ENCODE peak calls at places on chromosome 21, in eight cellular contexts. T, U, V, E, L, A, F and Z are unnamed samples. For H3K4me1, the result is how much of the 10 kb centered on the place peaks cover.

GRCh38 chr21:46397993-46398392 is 60.7 kb upstream of the DIP2A start:
- DNase-seq in T (no peak), U (no peak), V (no peak), E (no peak), L (no peak), A (no peak), F (no peak), Z (no peak)

GRCh38 chr21:43812139-43812821 is 22.9 kb downstream of the RRP1 start:
- DNase-seq in T (peak), U (no peak), V (no peak), E (peak), L (no peak), A (peak), F (no peak), Z (no peak)

GRCh38 chr21:25960423-25960822 is 210.1 kb downstream of the APP start:
- DNase-seq in T (no peak), U (peak), V (no peak), E (no peak), L (peak), A (no peak), F (no peak), Z (no peak)

GRCh38 chr21:45866473-45867010 is 115.0 kb upstream of the COL6A1 start:
- DNase-seq in T (no peak), U (no peak), V (no peak), E (no peak), L (no peak), A (no peak), F (no peak), Z (no peak)

GRCh38 chr21:31182231-31183129 is 144.2 kb upstream of the KRTAP19-8 start:
- DNase-seq in T (no peak), U (no peak), V (no peak), E (no peak), L (no peak), A (no peak), F (no peak), Z (no peak)

GRCh38 chr21:44706706-44707615 is 4.4 kb downstream of the TSPEAR start:
- DNase-seq in T (no peak), U (no peak), V (no peak), E (no peak), L (peak), A (no peak), F (no peak), Z (no peak)

GRCh38 chr21:31236528-31236927 is 107.5 kb downstream of the TIAM1 start:
- DNase-seq in T (no peak), U (no peak), V (peak), E (no peak), L (no peak), A (no peak), F (no peak), Z (no peak)

GRCh38 chr21:46667191-46667734 is 31.8 kb downstream of the PRMT2 start:
- DNase-seq in T (no peak), U (no peak), V (peak), E (no peak), L (peak), A (no peak), F (no peak), Z (no peak)

GRCh38 chr21:32719085-32719484 is 8.7 kb downstream of the SYNJ1 start:
- DNase-seq in T (no peak), U (no peak), V (no peak), E (no peak), L (no peak), A (no peak), F (no peak), Z (no peak)

GRCh38 chr21:17758703-17759102 is 60.5 kb downstream of the C21orf91 start:
- DNase-seq in T (no peak), U (no peak), V (no peak), E (no peak), L (no peak), A (no peak), F (no peak), Z (no peak)

GRCh38 chr21:8992731-8993174 is 1528.6 kb upstream of the TPTE start:
- DNase-seq in T (no peak), U (no peak), V (peak), E (no peak), L (peak), A (no peak), F (no peak), Z (no peak)

GRCh38 chr21:42971897-42972275 is 2.5 kb upstream of the PKNOX1 start:
- DNase-seq in T (no peak), U (no peak), V (no peak), E (no peak), L (peak), A (peak), F (no peak), Z (no peak)

GRCh38 chr21:44800971-44801467 is 601 bp downstream of the UBE2G2 start:
- DNase-seq in T (no peak), U (peak), V (peak), E (no peak), L (peak), A (no peak), F (no peak), Z (no peak)

GRCh38 chr21:45249626-45250025 is 38.1 kb downstream of the POFUT2 start:
- DNase-seq in T (no peak), U (no peak), V (no peak), E (no peak), L (no peak), A (no peak), F (no peak), Z (no peak)

GRCh38 chr21:25974937-25975336 is 195.6 kb downstream of the APP start:
- DNase-seq in T (no peak), U (no peak), V (no peak), E (no peak), L (no peak), A (no peak), F (peak), Z (peak)

GRCh38 chr21:32330784-32331311 is 32.2 kb downstream of the MRAP start:
- DNase-seq in T (no peak), U (no peak), V (no peak), E (no peak), L (no peak), A (no peak), F (no peak), Z (no peak)

GRCh38 chr21:27173052-27173451 is 206.2 kb upstream of the ADAMTS5 start:
- DNase-seq in T (no peak), U (no peak), V (no peak), E (no peak), L (no peak), A (no peak), F (no peak), Z (no peak)

GRCh38 chr21:45011911-45012660 is 62.3 kb upstream of the ADARB1 start:
- DNase-seq in T (peak), U (peak), V (peak), E (peak), L (peak), A (peak), F (peak), Z (no peak)

GRCh38 chr21:32364801-32365200 is 28.0 kb downstream of the URB1 start:
- DNase-seq in T (no peak), U (no peak), V (no peak), E (no peak), L (peak), A (no peak), F (no peak), Z (no peak)

GRCh38 chr21:45086342-45086958 is 12.1 kb downstream of the ADARB1 start:
- DNase-seq in T (no peak), U (no peak), V (no peak), E (no peak), L (no peak), A (no peak), F (no peak), Z (no peak)

GRCh38 chr21:21731626-21732025 is 733.4 kb downstream of the NCAM2 start:
- DNase-seq in T (no peak), U (no peak), V (no peak), E (no peak), L (no peak), A (no peak), F (no peak), Z (no peak)

GRCh38 chr21:45209685-45210284 is 77.9 kb downstream of the POFUT2 start:
- DNase-seq in T (no peak), U (no peak), V (no peak), E (no peak), L (no peak), A (peak), F (no peak), Z (no peak)

GRCh38 chr21:43845386-43845785 is 19.6 kb upstream of the AGPAT3 start:
- DNase-seq in T (no peak), U (no peak), V (no peak), E (no peak), L (no peak), A (no peak), F (no peak), Z (no peak)

GRCh38 chr21:14438204-14438603 is 55.3 kb upstream of the HSPA13 start:
- DNase-seq in T (no peak), U (peak), V (no peak), E (no peak), L (no peak), A (no peak), F (no peak), Z (no peak)

GRCh38 chr21:43686811-43687565 is 27.6 kb downstream of the RRP1B start:
- DNase-seq in T (no peak), U (no peak), V (no peak), E (no peak), L (no peak), A (no peak), F (no peak), Z (no peak)

GRCh38 chr21:45523411-45524101 is 18.7 kb downstream of the SLC19A1 start:
- DNase-seq in T (peak), U (no peak), V (no peak), E (peak), L (no peak), A (peak), F (peak), Z (no peak)

GRCh38 chr21:44761011-44761729 is 40.5 kb downstream of the UBE2G2 start:
- DNase-seq in T (no peak), U (peak), V (peak), E (no peak), L (peak), A (no peak), F (no peak), Z (no peak)

GRCh38 chr21:14361958-14362357 is 21.0 kb downstream of the HSPA13 start:
- DNase-seq in T (no peak), U (no peak), V (peak), E (no peak), L (no peak), A (no peak), F (no peak), Z (no peak)

GRCh38 chr21:34526618-34527290 is 14.7 kb upstream of the KCNE1 start:
- DNase-seq in T (peak), U (peak), V (peak), E (peak), L (peak), A (no peak), F (peak), Z (no peak)
- H3K4me1 ChIP-seq in T (half or more), U (under half), V (under half), E (under half), L (under half), A (under half), F (half or more), Z (under half)

GRCh38 chr21:37079211-37079824 is 6.3 kb downstream of the TTC3 start:
- DNase-seq in T (no peak), U (no peak), V (peak), E (no peak), L (peak), A (no peak), F (no peak), Z (no peak)
- TF ChIP-seq CTCF in T (peak), U (no peak), V (peak), E (no peak), L (peak), A (peak), F (peak), Z (peak)

GRCh38 chr21:41615613-41616012 is 107.7 kb upstream of the TMPRSS2 start:
- DNase-seq in T (no peak), U (no peak), V (peak), E (no peak), L (no peak), A (no peak), F (no peak), Z (no peak)
- H3K4me1 ChIP-seq in T (under half), U (under half), V (half or more), E (under half), L (under half), A (under half), F (under half), Z (under half)

DNA sequence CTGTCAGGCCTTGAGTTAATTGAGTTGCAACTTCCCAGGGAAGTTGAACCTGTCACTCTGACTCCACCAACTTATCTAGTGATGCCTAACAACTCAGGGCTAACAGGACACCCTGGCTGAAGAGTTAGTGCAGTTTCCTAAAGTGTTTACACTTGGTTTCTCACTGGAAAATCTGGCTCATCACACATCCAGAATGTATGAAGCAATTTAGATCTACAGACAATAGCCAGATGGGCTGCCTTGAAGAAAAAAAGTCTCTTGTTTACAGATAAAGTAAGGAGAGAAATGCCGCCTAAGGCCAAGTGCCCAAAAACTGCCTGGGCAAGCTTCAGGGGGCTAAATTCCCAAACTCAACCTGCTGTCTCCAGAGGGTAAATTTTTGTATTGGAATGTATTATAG is 446.3 kb upstream of the NCAM2 start:
- DNase-seq in T (no peak), U (peak), V (no peak), E (no peak), L (no peak), A (no peak), F (no peak), Z (no peak)
- TF ChIP-seq CTCF in T (no peak), U (no peak), V (no peak), E (no peak), L (no peak), A (no peak), F (no peak), Z (no peak)

GRCh38 chr21:37381883-37382585 is 15.5 kb downstream of the DYRK1A start:
- DNase-seq in T (no peak), U (no peak), V (peak), E (no peak), L (no peak), A (no peak), F (no peak), Z (no peak)

GRCh38 chr21:37383066-37383465 is 16.5 kb downstream of the DYRK1A start:
- DNase-seq in T (no peak), U (no peak), V (no peak), E (no peak), L (peak), A (no peak), F (no peak), Z (no peak)

GRCh38 chr21:37380349-37381323 is 14.1 kb downstream of the DYRK1A start:
- DNase-seq in T (no peak), U (no peak), V (peak), E (peak), L (peak), A (no peak), F (no peak), Z (peak)

GRCh38 chr21:37375866-37376574 is 9.4 kb downstream of the DYRK1A start:
- DNase-seq in T (no peak), U (no peak), V (no peak), E (no peak), L (no peak), A (no peak), F (no peak), Z (no peak)

DNA sequence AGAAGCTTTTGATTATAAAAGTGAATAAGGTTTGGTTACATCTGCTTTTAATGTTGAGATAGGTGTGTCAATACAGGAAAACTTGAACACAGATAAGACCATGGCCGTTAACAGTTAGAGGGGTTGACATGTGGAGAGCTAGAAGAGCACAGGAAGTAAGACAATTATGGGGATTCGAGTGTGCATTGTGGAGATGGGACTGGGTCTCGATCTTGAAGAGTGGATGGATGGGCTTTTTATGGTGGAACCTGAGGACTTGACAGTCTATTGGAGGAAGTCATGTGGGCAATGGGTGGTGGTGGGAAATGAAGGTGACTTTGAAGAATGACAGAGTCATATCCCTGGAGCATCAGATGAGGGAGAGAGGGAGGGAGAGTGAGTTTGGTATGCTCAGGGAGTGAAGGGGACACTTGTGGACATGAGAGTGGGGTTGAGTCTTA is 12.1 kb downstream of the DYRK1A start:
- DNase-seq in T (no peak), U (no peak), V (no peak), E (no peak), L (no peak), A (no peak), F (no peak), Z (no peak)
- H3K4me1 ChIP-seq in T (half or more), U (under half), V (half or more), E (under half), L (half or more), A (half or more), F (half or more), Z (under half)

GRCh38 chr21:15729674-15730483 is at the start of gene USP25:
- DNase-seq in T (peak), U (peak), V (peak), E (peak), L (peak), A (peak), F (peak), Z (peak)
- TF ChIP-seq CTCF in T (peak), U (no peak), V (no peak), E (no peak), L (no peak), A (no peak), F (peak), Z (no peak)

GRCh38 chr21:38478782-38479181 is 19.5 kb downstream of the ERG start:
- DNase-seq in T (no peak), U (no peak), V (no peak), E (no peak), L (no peak), A (no peak), F (no peak), Z (no peak)
- H3K4me1 ChIP-seq in T (under half), U (under half), V (under half), E (under half), L (under half), A (under half), F (half or more), Z (half or more)

GRCh38 chr21:33794586-33794985 is 121.0 kb downstream of the ATP5PO start:
- DNase-seq in T (no peak), U (no peak), V (no peak), E (no peak), L (peak), A (no peak), F (no peak), Z (no peak)
- TF ChIP-seq CTCF in T (no peak), U (no peak), V (no peak), E (no peak), L (no peak), A (no peak), F (no peak), Z (no peak)

DNA sequence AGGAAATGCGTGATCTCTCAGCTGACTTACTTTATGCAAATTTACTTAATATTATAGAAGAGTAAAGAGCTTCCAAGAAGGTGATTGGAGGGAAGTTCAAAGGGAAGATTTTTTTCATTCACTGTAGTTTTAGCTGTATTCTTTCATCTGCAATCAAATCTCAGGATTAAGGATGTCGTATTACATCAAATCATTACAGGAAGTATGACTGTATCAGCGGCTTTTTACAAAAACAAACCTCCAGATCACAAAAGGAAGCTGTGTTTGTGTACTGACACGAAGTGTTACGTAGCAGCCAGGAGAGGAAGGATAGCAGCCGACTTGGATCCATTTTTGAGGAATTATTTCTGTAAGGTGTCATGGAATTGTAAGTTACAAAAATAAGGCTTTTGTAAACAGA is 49.6 kb downstream of the KCNJ15 start:
- DNase-seq in T (no peak), U (no peak), V (peak), E (no peak), L (no peak), A (no peak), F (no peak), Z (no peak)
- H3K4me1 ChIP-seq in T (under half), U (under half), V (under half), E (under half), L (under half), A (under half), F (under half), Z (under half)

DNA sequence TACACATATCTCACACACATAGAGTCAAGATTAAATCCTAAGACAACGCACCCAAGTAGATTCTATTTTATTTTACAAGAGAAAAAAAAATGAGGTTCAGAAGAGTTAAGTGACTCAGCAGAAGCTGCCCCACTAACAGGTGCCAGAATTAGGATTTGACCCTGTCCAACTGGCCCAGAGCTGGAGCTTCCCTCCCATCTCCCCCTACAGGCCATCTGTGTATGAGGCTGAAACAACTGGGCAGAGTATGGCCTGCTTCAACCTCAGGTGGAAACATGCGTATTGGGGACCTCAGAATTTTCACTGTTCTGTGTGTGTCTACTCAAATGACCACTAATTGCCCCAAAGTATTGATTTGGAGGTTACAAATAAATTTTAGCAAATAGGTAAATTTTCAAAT is 29.9 kb downstream of the PSMG1 start:
- DNase-seq in T (no peak), U (no peak), V (peak), E (no peak), L (peak), A (no peak), F (no peak), Z (no peak)
- TF ChIP-seq CTCF in T (peak), U (peak), V (peak), E (peak), L (peak), A (peak), F (peak), Z (no peak)